ENCODE peak calls at places on chromosomes 11 and 22, in six cellular contexts. One of them, this sample, is unnamed. For H3K4me1, the result is how much of the 10 kb centered on the place peaks cover.

GRCh38 chr11:70064726-70065317 is 13.3 kb upstream of the ANO1 start:
- DNase-seq in IMR-90: no peak
- DNase-seq in stomach: no peak
- DNase-seq in CD4-positive, CD25-positive, alpha-beta regulatory T cell: no peak
- DNase-seq in A549: no peak
- DNase-seq in fibroblast of lung: no peak
- DNase-seq in this sample: no peak

GRCh38 chr22:40635940-40636379 is 559 bp downstream of the MRTFA start:
- DNase-seq in IMR-90: no peak
- DNase-seq in stomach: peak
- DNase-seq in CD4-positive, CD25-positive, alpha-beta regulatory T cell: no peak
- DNase-seq in A549: no peak
- DNase-seq in fibroblast of lung: no peak
- DNase-seq in this sample: no peak

GRCh38 chr22:19818264-19819208 is 36.1 kb downstream of the GNB1L start:
- DNase-seq in IMR-90: no peak
- DNase-seq in stomach: peak
- DNase-seq in CD4-positive, CD25-positive, alpha-beta regulatory T cell: no peak
- DNase-seq in A549: no peak
- DNase-seq in fibroblast of lung: no peak
- DNase-seq in this sample: no peak

GRCh38 chr11:134120921-134121526 is 52.2 kb downstream of the JAM3 start:
- DNase-seq in IMR-90: peak
- DNase-seq in stomach: no peak
- DNase-seq in CD4-positive, CD25-positive, alpha-beta regulatory T cell: no peak
- DNase-seq in A549: no peak
- DNase-seq in fibroblast of lung: peak
- DNase-seq in this sample: no peak

GRCh38 chr11:86143429-86144030 is 74.6 kb upstream of the PICALM start:
- DNase-seq in IMR-90: no peak
- DNase-seq in stomach: no peak
- DNase-seq in CD4-positive, CD25-positive, alpha-beta regulatory T cell: no peak
- DNase-seq in A549: no peak
- DNase-seq in fibroblast of lung: no peak
- DNase-seq in this sample: no peak

GRCh38 chr11:121439337-121439736 is 12.8 kb upstream of the SORL1 start:
- DNase-seq in IMR-90: no peak
- DNase-seq in stomach: no peak
- DNase-seq in CD4-positive, CD25-positive, alpha-beta regulatory T cell: no peak
- DNase-seq in A549: no peak
- DNase-seq in fibroblast of lung: no peak
- DNase-seq in this sample: no peak

GRCh38 chr22:30212363-30212995 is 34.1 kb downstream of the LIF start:
- DNase-seq in IMR-90: peak
- DNase-seq in stomach: peak
- DNase-seq in CD4-positive, CD25-positive, alpha-beta regulatory T cell: no peak
- DNase-seq in A549: peak
- DNase-seq in fibroblast of lung: peak
- DNase-seq in this sample: no peak

GRCh38 chr22:50704510-50705218 is 32.0 kb downstream of the SHANK3 start:
- DNase-seq in IMR-90: no peak
- DNase-seq in stomach: no peak
- DNase-seq in CD4-positive, CD25-positive, alpha-beta regulatory T cell: no peak
- DNase-seq in A549: no peak
- DNase-seq in fibroblast of lung: no peak
- DNase-seq in this sample: no peak

GRCh38 chr11:8649361-8649760 is 33.1 kb downstream of the TRIM66 start:
- DNase-seq in IMR-90: peak
- DNase-seq in stomach: no peak
- DNase-seq in CD4-positive, CD25-positive, alpha-beta regulatory T cell: no peak
- DNase-seq in A549: no peak
- DNase-seq in fibroblast of lung: peak
- DNase-seq in this sample: no peak

GRCh38 chr22:23783496-23784167 is 3.1 kb upstream of the SMARCB1 start:
- DNase-seq in IMR-90: no peak
- DNase-seq in stomach: no peak
- DNase-seq in CD4-positive, CD25-positive, alpha-beta regulatory T cell: no peak
- DNase-seq in A549: no peak
- DNase-seq in fibroblast of lung: no peak
- DNase-seq in this sample: no peak

GRCh38 chr11:111937859-111938258 is 716 bp downstream of the DIXDC1 start:
- DNase-seq in IMR-90: no peak
- DNase-seq in stomach: no peak
- DNase-seq in CD4-positive, CD25-positive, alpha-beta regulatory T cell: no peak
- DNase-seq in A549: no peak
- DNase-seq in fibroblast of lung: no peak
- DNase-seq in this sample: no peak

GRCh38 chr11:69242583-69242940 is 51.4 kb upstream of the MYEOV start:
- DNase-seq in IMR-90: no peak
- DNase-seq in stomach: peak
- DNase-seq in CD4-positive, CD25-positive, alpha-beta regulatory T cell: no peak
- DNase-seq in A549: no peak
- DNase-seq in fibroblast of lung: no peak
- DNase-seq in this sample: no peak

GRCh38 chr11:70226967-70227366 is 23.9 kb downstream of the FADD start:
- DNase-seq in IMR-90: no peak
- DNase-seq in stomach: no peak
- DNase-seq in CD4-positive, CD25-positive, alpha-beta regulatory T cell: no peak
- DNase-seq in A549: no peak
- DNase-seq in fibroblast of lung: no peak
- DNase-seq in this sample: no peak

GRCh38 chr22:43313497-43314474 is 29.4 kb downstream of the SCUBE1 start:
- DNase-seq in IMR-90: no peak
- DNase-seq in stomach: no peak
- DNase-seq in CD4-positive, CD25-positive, alpha-beta regulatory T cell: no peak
- DNase-seq in A549: no peak
- DNase-seq in fibroblast of lung: no peak
- DNase-seq in this sample: no peak

GRCh38 chr11:2521681-2522630 is 77.1 kb downstream of the KCNQ1 start:
- DNase-seq in IMR-90: no peak
- DNase-seq in stomach: peak
- DNase-seq in CD4-positive, CD25-positive, alpha-beta regulatory T cell: no peak
- DNase-seq in A549: no peak
- DNase-seq in fibroblast of lung: no peak
- DNase-seq in this sample: no peak

GRCh38 chr11:17277024-17277584 is 565 bp downstream of the NUCB2 start:
- DNase-seq in IMR-90: peak
- DNase-seq in stomach: no peak
- DNase-seq in CD4-positive, CD25-positive, alpha-beta regulatory T cell: no peak
- DNase-seq in A549: peak
- DNase-seq in fibroblast of lung: peak
- DNase-seq in this sample: no peak

GRCh38 chr11:132531921-132532320 is 1000.4 kb downstream of the OPCML start:
- DNase-seq in IMR-90: no peak
- DNase-seq in stomach: no peak
- DNase-seq in CD4-positive, CD25-positive, alpha-beta regulatory T cell: no peak
- DNase-seq in A549: no peak
- DNase-seq in fibroblast of lung: peak
- DNase-seq in this sample: no peak

GRCh38 chr22:19941365-19942070 is at the start of the genes COMT and TXNRD2:
- DNase-seq in IMR-90: peak
- DNase-seq in stomach: peak
- DNase-seq in CD4-positive, CD25-positive, alpha-beta regulatory T cell: peak
- DNase-seq in A549: peak
- DNase-seq in fibroblast of lung: peak
- DNase-seq in this sample: peak

GRCh38 chr11:15967166-15967565 is 389.2 kb downstream of the SOX6 start:
- DNase-seq in IMR-90: no peak
- DNase-seq in stomach: no peak
- DNase-seq in CD4-positive, CD25-positive, alpha-beta regulatory T cell: no peak
- DNase-seq in A549: peak
- DNase-seq in fibroblast of lung: no peak
- DNase-seq in this sample: no peak

GRCh38 chr22:25389541-25389919 is 170.1 kb downstream of the CRYBB2 start:
- DNase-seq in IMR-90: no peak
- DNase-seq in stomach: no peak
- DNase-seq in CD4-positive, CD25-positive, alpha-beta regulatory T cell: no peak
- DNase-seq in A549: no peak
- DNase-seq in fibroblast of lung: no peak
- DNase-seq in this sample: no peak

GRCh38 chr11:124380585-124380984 is 3.7 kb downstream of the OR8B2 start:
- DNase-seq in IMR-90: no peak
- DNase-seq in stomach: no peak
- DNase-seq in CD4-positive, CD25-positive, alpha-beta regulatory T cell: no peak
- DNase-seq in A549: no peak
- DNase-seq in fibroblast of lung: no peak
- DNase-seq in this sample: no peak

DNA sequence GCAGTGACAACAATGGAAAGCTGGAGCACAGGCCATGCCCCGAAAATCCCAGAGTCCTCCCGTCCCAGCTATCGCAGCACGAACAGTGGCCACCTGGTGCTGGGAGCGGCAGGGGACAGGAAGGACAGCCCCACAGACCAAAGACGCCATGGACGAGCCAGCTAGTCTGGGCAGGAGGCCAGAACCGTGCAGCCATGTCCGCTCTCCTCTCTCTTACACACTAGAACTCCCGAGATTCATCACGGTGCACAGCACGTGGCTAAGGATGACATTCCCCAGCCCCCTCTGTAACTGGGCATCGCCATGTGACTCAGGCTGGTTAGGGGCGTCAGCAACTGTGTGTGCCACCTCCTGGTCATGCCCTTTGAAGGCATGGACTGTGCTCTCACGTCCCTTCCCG is 4.6 kb downstream of the CDPF1 start:
- DNase-seq in IMR-90: no peak
- DNase-seq in stomach: no peak
- DNase-seq in CD4-positive, CD25-positive, alpha-beta regulatory T cell: no peak
- DNase-seq in A549: no peak
- DNase-seq in fibroblast of lung: no peak
- DNase-seq in this sample: no peak
- H3K4me1 ChIP-seq in IMR-90: under half
- H3K4me1 ChIP-seq in stomach: under half
- H3K4me1 ChIP-seq in CD4-positive, CD25-positive, alpha-beta regulatory T cell: under half
- H3K4me1 ChIP-seq in A549: under half
- H3K4me1 ChIP-seq in fibroblast of lung: under half
- H3K4me1 ChIP-seq in this sample: under half

GRCh38 chr11:67269401-67270255 is 3.4 kb downstream of the GRK2 start:
- DNase-seq in IMR-90: no peak
- DNase-seq in stomach: peak
- DNase-seq in CD4-positive, CD25-positive, alpha-beta regulatory T cell: no peak
- DNase-seq in A549: no peak
- DNase-seq in fibroblast of lung: no peak
- DNase-seq in this sample: no peak

GRCh38 chr11:67272327-67273259 is 6.3 kb downstream of the GRK2 start:
- DNase-seq in IMR-90: no peak
- DNase-seq in stomach: no peak
- DNase-seq in CD4-positive, CD25-positive, alpha-beta regulatory T cell: no peak
- DNase-seq in A549: no peak
- DNase-seq in fibroblast of lung: no peak
- DNase-seq in this sample: no peak

GRCh38 chr11:67270256-67271211 is 4.3 kb downstream of the GRK2 start:
- DNase-seq in IMR-90: no peak
- DNase-seq in stomach: no peak
- DNase-seq in CD4-positive, CD25-positive, alpha-beta regulatory T cell: no peak
- DNase-seq in A549: no peak
- DNase-seq in fibroblast of lung: no peak
- DNase-seq in this sample: peak

GRCh38 chr11:67271548-67272284 is 5.4 kb downstream of the GRK2 start:
- DNase-seq in IMR-90: no peak
- DNase-seq in stomach: no peak
- DNase-seq in CD4-positive, CD25-positive, alpha-beta regulatory T cell: no peak
- DNase-seq in A549: no peak
- DNase-seq in fibroblast of lung: no peak
- DNase-seq in this sample: peak

GRCh38 chr11:67271212-67271547 is 4.9 kb downstream of the GRK2 start:
- DNase-seq in IMR-90: no peak
- DNase-seq in stomach: no peak
- DNase-seq in CD4-positive, CD25-positive, alpha-beta regulatory T cell: no peak
- DNase-seq in A549: no peak
- DNase-seq in fibroblast of lung: no peak
- DNase-seq in this sample: no peak
- H3K27ac ChIP-seq in IMR-90: no peak
- H3K27ac ChIP-seq in stomach: peak
- H3K27ac ChIP-seq in CD4-positive, CD25-positive, alpha-beta regulatory T cell: peak
- H3K27ac ChIP-seq in A549: no peak
- H3K27ac ChIP-seq in fibroblast of lung: no peak
- H3K27ac ChIP-seq in this sample: peak

DNA sequence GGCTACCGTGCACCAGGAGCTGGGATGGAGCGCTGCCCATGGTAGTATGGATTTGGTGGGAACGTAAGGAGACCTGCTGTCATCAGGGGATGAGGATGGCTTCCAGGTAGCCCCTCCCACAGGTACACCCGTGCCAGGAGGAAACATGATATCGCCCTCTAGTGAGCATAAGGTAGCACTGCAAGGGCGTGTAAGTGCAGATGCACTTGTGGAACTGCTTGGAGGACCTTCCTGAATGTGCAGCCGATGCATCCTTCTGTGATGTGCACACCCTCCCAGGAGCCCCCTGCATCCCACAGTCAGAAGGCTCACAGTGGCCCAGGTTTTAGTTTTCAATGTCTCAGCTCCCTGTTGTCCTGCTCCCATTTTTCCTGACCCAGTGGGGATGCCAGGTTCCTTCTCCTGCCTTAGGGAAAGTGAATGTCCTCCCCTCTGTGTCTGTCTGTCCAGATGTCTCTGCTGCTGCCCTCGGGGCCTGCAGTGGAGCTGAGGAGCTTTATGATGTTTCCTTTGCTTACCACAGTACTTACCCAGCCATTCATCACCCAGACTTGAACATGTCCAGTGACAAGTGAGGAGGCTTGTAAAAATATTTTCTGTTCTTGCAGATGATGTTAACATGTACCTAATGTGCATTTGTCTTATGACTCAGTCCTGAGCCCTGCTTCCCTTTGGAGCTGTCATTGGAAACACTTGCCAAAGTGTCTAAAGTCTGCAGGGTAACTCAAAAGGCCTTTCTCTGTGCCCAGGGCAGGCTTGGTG is 49.2 kb downstream of the DBX1 start:
- DNase-seq in IMR-90: peak
- DNase-seq in stomach: peak
- DNase-seq in CD4-positive, CD25-positive, alpha-beta regulatory T cell: no peak
- DNase-seq in A549: peak
- DNase-seq in fibroblast of lung: peak
- DNase-seq in this sample: peak
- H3K4me1 ChIP-seq in IMR-90: under half
- H3K4me1 ChIP-seq in stomach: under half
- H3K4me1 ChIP-seq in CD4-positive, CD25-positive, alpha-beta regulatory T cell: under half
- H3K4me1 ChIP-seq in A549: under half
- H3K4me1 ChIP-seq in fibroblast of lung: under half
- H3K4me1 ChIP-seq in this sample: under half

DNA sequence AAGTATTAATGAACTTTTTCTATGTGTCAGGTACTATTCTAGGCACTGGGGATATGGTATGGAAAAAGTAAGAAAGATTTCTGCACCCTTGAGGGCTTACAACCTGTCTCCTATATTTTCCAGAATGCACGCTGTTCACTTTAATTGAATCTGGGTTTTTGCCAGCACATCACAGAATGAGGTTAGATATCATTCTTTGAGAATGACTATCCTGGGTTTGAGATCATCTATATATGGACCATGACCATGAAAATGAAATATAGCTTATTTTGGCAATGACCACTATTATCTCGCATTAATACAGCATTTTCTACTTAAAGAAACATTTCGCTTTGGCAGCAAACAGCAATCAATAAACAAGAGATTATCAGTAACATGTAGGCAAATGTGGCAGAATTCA is 46.9 kb downstream of the C11orf71 start:
- DNase-seq in IMR-90: peak
- DNase-seq in stomach: no peak
- DNase-seq in CD4-positive, CD25-positive, alpha-beta regulatory T cell: no peak
- DNase-seq in A549: no peak
- DNase-seq in fibroblast of lung: peak
- DNase-seq in this sample: no peak
- H3K27ac ChIP-seq in IMR-90: no peak
- H3K27ac ChIP-seq in stomach: no peak
- H3K27ac ChIP-seq in CD4-positive, CD25-positive, alpha-beta regulatory T cell: no peak
- H3K27ac ChIP-seq in A549: no peak
- H3K27ac ChIP-seq in fibroblast of lung: no peak
- H3K27ac ChIP-seq in this sample: no peak